ENCODE peak calls at places on chromosome 6, in seven cellular contexts. J is cardiac muscle cell, N is ovary, H is stomach, V is K562, X is heart right ventricle, Z is mammary epithelial cell. P is an unnamed sample.

GRCh38 chr6:109791301-109791700 is 100.2 kb downstream of the FIG4 start:
- DNase-seq in V (no peak), J (no peak), Z (no peak), N (no peak), X (no peak), H (no peak), P (no peak)

GRCh38 chr6:64737418-64737817 is 969.6 kb downstream of the EYS start:
- DNase-seq in N (no peak), H (no peak), X (no peak), Z (no peak), J (peak; percentile 79), V (no peak), P (no peak)

GRCh38 chr6:31851485-31851832 is 11.2 kb downstream of the NEU1 start:
- DNase-seq in J (no peak), Z (no peak), N (no peak), X (no peak), H (no peak), V (no peak), P (no peak)

GRCh38 chr6:163414367-163415175 is at the start of gene QKI:
- DNase-seq in N (peak; percentile 84), V (peak; percentile 89), X (peak; percentile 89), H (peak; percentile 84), J (peak; percentile 86), Z (peak; percentile 76), P (peak; percentile 82)

GRCh38 chr6:155770856-155771255 is 315.2 kb upstream of the NOX3 start:
- DNase-seq in J (no peak), H (no peak), V (no peak), N (no peak), X (no peak), Z (no peak), P (no peak)

GRCh38 chr6:23704655-23705054 is 421.4 kb upstream of the NRSN1 start:
- DNase-seq in V (no peak), H (no peak), X (no peak), J (no peak), Z (no peak), N (no peak), P (no peak)

GRCh38 chr6:147088861-147089260 is 115.4 kb upstream of the STXBP5 start:
- DNase-seq in J (no peak), V (no peak), N (no peak), Z (no peak), X (no peak), H (no peak), P (no peak)

GRCh38 chr6:91063362-91063761 is 476.5 kb upstream of the MAP3K7 start:
- DNase-seq in H (no peak), X (no peak), Z (no peak), V (no peak), N (no peak), J (no peak), P (no peak)

GRCh38 chr6:119497988-119498727 is 148.6 kb upstream of the MAN1A1 start:
- DNase-seq in J (no peak), Z (no peak), N (no peak), X (no peak), H (no peak), V (no peak), P (no peak)

GRCh38 chr6:50128420-50129005 is 78.8 kb upstream of the DEFB112 start:
- DNase-seq in Z (no peak), X (no peak), H (no peak), V (peak; percentile 21), N (no peak), J (peak; percentile 38), P (peak; percentile 23)

GRCh38 chr6:34049395-34050342 is 96.2 kb downstream of the GRM4 start:
- DNase-seq in X (no peak), N (no peak), V (no peak), H (no peak), J (no peak), Z (no peak), P (no peak)

GRCh38 chr6:133740784-133741183 is 148.1 kb upstream of the TCF21 start:
- DNase-seq in N (no peak), J (no peak), H (no peak), V (no peak), X (no peak), Z (no peak), P (no peak)

GRCh38 chr6:133746417-133746770 is 142.5 kb upstream of the TCF21 start:
- DNase-seq in X (no peak), V (no peak), Z (no peak), N (no peak), J (no peak), H (no peak), P (no peak)

GRCh38 chr6:133743621-133744020 is 145.3 kb upstream of the TCF21 start:
- DNase-seq in N (no peak), H (no peak), V (no peak), J (no peak), Z (no peak), X (no peak), P (no peak)

GRCh38 chr6:133740218-133740617 is 148.7 kb upstream of the TCF21 start:
- DNase-seq in X (no peak), N (no peak), Z (no peak), J (no peak), H (no peak), V (no peak), P (no peak)

DNA sequence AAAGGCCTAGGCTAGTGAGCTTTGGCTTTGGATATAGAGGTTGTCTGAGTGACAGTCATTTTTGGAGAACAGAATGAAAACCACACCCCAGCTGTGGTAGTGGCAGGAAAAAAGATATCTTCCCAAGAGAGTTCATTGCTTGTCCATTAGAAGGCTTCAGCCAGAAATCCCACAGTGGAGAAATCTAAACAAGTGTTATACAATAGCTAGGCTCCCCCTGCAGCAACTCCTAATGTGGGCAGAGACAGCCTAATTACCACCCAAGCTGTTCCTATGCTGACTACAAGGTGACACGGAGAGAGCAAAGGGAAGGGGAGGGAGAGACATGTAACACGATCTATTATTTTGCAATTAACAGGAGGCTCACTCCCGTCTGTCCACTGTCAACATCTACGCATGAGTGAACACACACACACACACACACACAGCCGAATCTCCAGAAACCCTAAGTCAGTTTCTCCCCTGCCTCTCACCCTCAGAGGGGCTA is 147.5 kb upstream of the TCF21 start:
- DNase-seq in H (no peak), Z (no peak), X (no peak), J (peak; percentile 52), N (no peak), V (no peak), P (peak; percentile 93)
- TF ChIP-seq CTCF in H (no peak), Z (no peak), X (no peak), J (no peak), N (no peak), V (no peak), P (no peak)

GRCh38 chr6:39302011-39302410 is 12.2 kb downstream of the KCNK17 start:
- DNase-seq in H (no peak), N (no peak), Z (no peak), X (no peak), V (no peak), J (no peak), P (no peak)

GRCh38 chr6:39304951-39305350 is 9.3 kb downstream of the KCNK17 start:
- DNase-seq in N (no peak), V (no peak), H (no peak), J (no peak), X (no peak), Z (no peak), P (no peak)

GRCh38 chr6:39301606-39302005 is 12.6 kb downstream of the KCNK17 start:
- DNase-seq in V (peak; percentile 91), N (no peak), J (no peak), H (no peak), Z (no peak), X (no peak), P (peak; percentile 42)

GRCh38 chr6:39302669-39303424 is 11.4 kb downstream of the KCNK17 start:
- DNase-seq in H (peak; percentile 88), X (peak; percentile 76), Z (peak; percentile 56), V (peak; percentile 94), N (peak; percentile 69), J (peak; percentile 71), P (peak; percentile 82)

GRCh38 chr6:39303425-39304153 is 10.6 kb downstream of the KCNK17 start:
- DNase-seq in X (no peak), Z (no peak), N (no peak), H (no peak), V (no peak), J (no peak), P (no peak)
- TF ChIP-seq CTCF in X (no peak), Z (no peak), N (no peak), H (peak; percentile 18), V (no peak), J (no peak), P (no peak)

GRCh38 chr6:57268294-57268640 is 46.2 kb upstream of the RAB23 start:
- DNase-seq in Z (no peak), X (no peak), V (no peak), N (no peak), H (no peak), J (no peak), P (no peak)

GRCh38 chr6:57265755-57266221 is 43.7 kb upstream of the RAB23 start:
- DNase-seq in J (peak; percentile 27), V (no peak), Z (no peak), X (no peak), H (no peak), N (no peak), P (peak; percentile 5)

GRCh38 chr6:57262901-57263694 is 41.0 kb upstream of the RAB23 start:
- DNase-seq in H (no peak), J (peak; percentile 95), V (no peak), N (no peak), X (no peak), Z (peak; percentile 49), P (no peak)

GRCh38 chr6:57262491-57262890 is 40.4 kb upstream of the RAB23 start:
- DNase-seq in V (no peak), H (peak; percentile 36), X (peak; percentile 14), N (peak; percentile 66), J (no peak), Z (no peak), P (no peak)

DNA sequence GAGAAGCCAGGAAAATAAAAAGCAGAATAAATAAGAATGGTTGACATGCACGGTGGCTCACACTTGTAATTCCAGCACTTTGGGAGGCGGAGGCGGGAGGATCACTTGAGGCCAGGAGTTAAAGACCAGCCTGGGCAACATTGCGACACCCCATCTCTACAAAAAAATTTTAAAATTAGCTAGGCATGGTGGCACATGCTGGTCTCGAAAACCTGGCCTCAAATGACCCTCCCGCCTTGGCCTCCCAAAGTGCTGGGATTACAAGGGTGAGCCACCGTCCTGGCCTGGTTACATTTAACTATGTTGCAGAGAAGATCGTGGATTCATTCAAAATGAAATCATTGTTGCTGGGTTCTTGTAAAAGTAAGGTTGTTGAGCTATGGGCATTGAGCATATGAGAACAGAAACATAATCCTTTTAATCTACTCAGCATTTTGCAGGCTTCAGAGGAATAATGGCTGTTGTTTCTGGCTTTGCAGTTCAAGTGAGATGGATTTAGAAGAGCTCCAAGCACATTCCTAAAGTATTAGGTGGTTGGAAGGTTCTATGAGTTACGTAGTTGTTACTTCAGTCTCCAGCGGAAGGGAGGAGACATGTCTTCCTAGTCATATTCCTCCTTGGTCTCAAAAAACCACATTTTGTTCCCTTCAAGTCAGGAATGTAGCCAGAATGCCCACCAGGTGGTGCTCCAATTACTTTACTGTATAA is 45.6 kb upstream of the RAB23 start:
- DNase-seq in N (peak; percentile 33), H (peak; percentile 44), V (peak; percentile 37), X (peak; percentile 25), J (peak; percentile 97), Z (peak; percentile 94), P (peak; percentile 91)
- TF ChIP-seq CTCF in N (peak; percentile 34), H (peak; percentile 34), V (peak; percentile 65), X (peak; percentile 43), J (peak; percentile 65), Z (peak; percentile 75), P (peak; percentile 49)

DNA sequence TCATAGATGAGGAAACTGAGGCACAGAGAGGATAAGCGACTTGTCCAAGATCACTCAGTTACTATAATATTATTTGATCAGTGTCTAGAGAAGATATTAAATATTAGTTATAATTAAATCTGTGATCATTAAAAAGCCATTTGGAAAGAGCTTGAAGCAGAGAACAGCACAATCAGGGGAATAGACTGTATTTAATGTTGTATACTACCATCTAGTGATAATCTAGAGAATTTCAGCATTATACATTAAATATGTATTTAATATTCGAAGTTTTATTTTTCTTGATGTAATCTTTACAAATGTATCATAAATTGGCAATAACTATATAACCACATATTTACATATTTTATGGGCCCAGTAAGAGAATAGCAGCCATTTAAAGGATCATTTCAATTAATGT is 20.2 kb upstream of the MTCL3 start:
- DNase-seq in Z (no peak), J (peak; percentile 48), V (no peak), N (no peak), X (no peak), H (no peak), P (peak; percentile 14)
- TF ChIP-seq CTCF in Z (peak; percentile 29), J (peak; percentile 24), V (peak; percentile 43), N (peak; percentile 13), X (peak; percentile 45), H (peak; percentile 48), P (peak; percentile 27)